ENCODE peak calls at places on chromosomes 3 and 15, in six cellular contexts. P is progenitor cell of endocrine pancreas; Q is glutamatergic neuron; S is HFFc6; O is HCEC 1CT; C is activated CD4-positive, alpha-beta T cell treated with anti-CD3 and anti-CD28 coated beads, Interleukin-2, amount 50 U/mL, for 4 hours. H is an unnamed sample.
A peak's percentile ranks its signal among the peaks of the same experiment; 100 is the strongest.

GRCh38 chr15:85579957-85580694 is 199.7 kb downstream of the AKAP13 start:
- DNase-seq in P (no peak), Q (no peak), S (no peak), O (no peak), C (no peak), H (no peak)

GRCh38 chr3:12139111-12139511 is 19.6 kb downstream of the TIMP4 start:
- DNase-seq in P (no peak), Q (peak; percentile 32), S (peak; percentile 48), O (peak; percentile 62), C (no peak), H (peak; percentile 36)

GRCh38 chr15:68032672-68033071 is 21.4 kb upstream of the PIAS1 start:
- DNase-seq in P (no peak), Q (no peak), S (no peak), O (no peak), C (no peak), H (no peak)

GRCh38 chr15:66995257-66995656 is 70.1 kb upstream of the SMAD3 start:
- DNase-seq in P (no peak), Q (no peak), S (no peak), O (peak; percentile 68), C (no peak), H (no peak)

GRCh38 chr3:187843654-187844053 is 98.4 kb upstream of the BCL6 start:
- DNase-seq in P (no peak), Q (no peak), S (no peak), O (no peak), C (no peak), H (no peak)

GRCh38 chr3:65448120-65448519 is 590.6 kb downstream of the MAGI1 start:
- DNase-seq in P (no peak), Q (no peak), S (no peak), O (no peak), C (no peak), H (no peak)

GRCh38 chr15:41337631-41338522 is 5.2 kb downstream of the NUSAP1 start:
- DNase-seq in P (no peak), Q (no peak), S (no peak), O (no peak), C (no peak), H (no peak)

GRCh38 chr15:66702035-66702769 is at the start of gene SMAD6:
- DNase-seq in P (peak; percentile 92), Q (peak; percentile 77), S (peak; percentile 99), O (peak; percentile 93), C (peak; percentile 57), H (peak; percentile 95)

GRCh38 chr3:44136421-44136820 is 105.3 kb upstream of the TOPAZ1 start:
- DNase-seq in P (no peak), Q (no peak), S (no peak), O (no peak), C (no peak), H (no peak)

GRCh38 chr3:95272791-95273190 is 1209.9 kb downstream of the NSUN3 start:
- DNase-seq in P (no peak), Q (peak; percentile 36), S (no peak), O (no peak), C (no peak), H (no peak)

GRCh38 chr3:123320224-123320623 is 118.5 kb downstream of the SEC22A start:
- DNase-seq in P (no peak), Q (no peak), S (no peak), O (no peak), C (no peak), H (no peak)

GRCh38 chr15:57784081-57784488 is 77.6 kb downstream of the POLR2M start:
- DNase-seq in P (no peak), Q (no peak), S (peak; percentile 94), O (no peak), C (no peak), H (no peak)

GRCh38 chr3:37290551-37290950 is 116.2 kb upstream of the LRRFIP2 start:
- DNase-seq in P (no peak), Q (no peak), S (peak; percentile 50), O (peak; percentile 82), C (no peak), H (no peak)

GRCh38 chr15:59255647-59256380 is 49.2 kb downstream of the LDHAL6B start:
- DNase-seq in P (no peak), Q (no peak), S (no peak), O (no peak), C (peak; percentile 2), H (no peak)

GRCh38 chr15:62886431-62887071 is 156.0 kb upstream of the TPM1 start:
- DNase-seq in P (no peak), Q (no peak), S (no peak), O (no peak), C (no peak), H (no peak)

GRCh38 chr15:52370010-52370409 is 74.4 kb upstream of the MYO5C start:
- DNase-seq in P (no peak), Q (no peak), S (peak; percentile 29), O (peak; percentile 13), C (no peak), H (peak; percentile 35)

GRCh38 chr3:21294768-21295167 is 456.2 kb downstream of the ZNF385D start:
- DNase-seq in P (no peak), Q (no peak), S (peak; percentile 56), O (peak; percentile 60), C (no peak), H (no peak)

GRCh38 chr3:54964081-54964480 is 36.2 kb upstream of the LRTM1 start:
- DNase-seq in P (no peak), Q (no peak), S (no peak), O (no peak), C (no peak), H (no peak)

GRCh38 chr15:101175396-101175795 is 76.5 kb downstream of the CHSY1 start:
- DNase-seq in P (no peak), Q (no peak), S (no peak), O (no peak), C (no peak), H (no peak)

GRCh38 chr3:130955481-130955880 is 61.6 kb downstream of the ATP2C1 start:
- DNase-seq in P (no peak), Q (no peak), S (no peak), O (no peak), C (no peak), H (no peak)

GRCh38 chr3:37861540-37862051 is at the start of gene CTDSPL:
- DNase-seq in P (peak; percentile 24), Q (peak; percentile 56), S (no peak), O (peak; percentile 60), C (no peak), H (peak; percentile 52)

GRCh38 chr3:155870945-155871745 is 695 bp downstream of the GMPS start:
- DNase-seq in P (peak; percentile 44), Q (peak; percentile 60), S (peak; percentile 35), O (peak; percentile 43), C (peak; percentile 24), H (peak; percentile 80)

GRCh38 chr3:184343200-184343876 is 5.9 kb downstream of the FAM131A start:
- DNase-seq in P (no peak), Q (no peak), S (peak; percentile 15), O (no peak), C (no peak), H (no peak)

GRCh38 chr3:189563841-189564563 is 67.2 kb upstream of the TP63 start:
- DNase-seq in P (no peak), Q (no peak), S (peak; percentile 57), O (peak; percentile 94), C (no peak), H (no peak)

GRCh38 chr15:27414168-27414870 is 443.3 kb downstream of the GABRG3 start:
- DNase-seq in P (no peak), Q (no peak), S (no peak), O (no peak), C (no peak), H (no peak)

GRCh38 chr3:137020315-137020714 is 62.5 kb downstream of the IL20RB start:
- DNase-seq in P (no peak), Q (no peak), S (no peak), O (no peak), C (no peak), H (no peak)

GRCh38 chr15:55827965-55828364 is 85.0 kb upstream of the PRTG start:
- DNase-seq in P (no peak), Q (no peak), S (no peak), O (no peak), C (no peak), H (no peak)

GRCh38 chr15:52094811-52095584 is 17.6 kb downstream of the BCL2L10 start:
- DNase-seq in P (no peak), Q (peak; percentile 33), S (no peak), O (no peak), C (no peak), H (no peak)

GRCh38 chr3:41195970-41196369 is 3.3 kb upstream of the CTNNB1 start:
- DNase-seq in P (no peak), Q (no peak), S (no peak), O (no peak), C (no peak), H (no peak)

GRCh38 chr15:86079491-86080266 is at the start of gene AGBL1:
- DNase-seq in P (no peak), Q (no peak), S (no peak), O (no peak), C (no peak), H (no peak)

GRCh38 chr3:66494964-66495581 is 5.7 kb downstream of the LRIG1 start:
- DNase-seq in P (no peak), Q (no peak), S (no peak), O (no peak), C (no peak), H (no peak)

GRCh38 chr3:97795951-97796350 is 25.9 kb upstream of the CRYBG3 start:
- DNase-seq in P (no peak), Q (no peak), S (no peak), O (no peak), C (no peak), H (no peak)

GRCh38 chr3:53030864-53031445 is 14.9 kb downstream of the SFMBT1 start:
- DNase-seq in P (no peak), Q (no peak), S (no peak), O (no peak), C (peak; percentile 44), H (no peak)

GRCh38 chr3:141690366-141691072 is 47.6 kb upstream of the RNF7 start:
- DNase-seq in P (no peak), Q (no peak), S (no peak), O (peak; percentile 2), C (no peak), H (no peak)

GRCh38 chr3:45546636-45547201 is 47.8 kb upstream of the LIMD1 start:
- DNase-seq in P (no peak), Q (peak; percentile 42), S (no peak), O (no peak), C (peak; percentile 10), H (no peak)

H was measured in mucosa of descending colon.